ENCODE peak calls at places on chromosomes 5 and 9, in six cellular contexts. C is body of pancreas, Y is IMR-90, S is lower leg skin, N is heart left ventricle, R is tibial nerve. K is an unnamed sample.

GRCh38 chr5:84430863-84431663 is 46.4 kb upstream of the EDIL3 start:
- DNase-seq in N (no peak), C (no peak), R (no peak), Y (peak), S (no peak), K (no peak)

GRCh38 chr5:93395010-93395409 is 186.0 kb downstream of the NR2F1-AS1 start:
- DNase-seq in R (no peak), C (no peak), Y (no peak), S (no peak), N (no peak), K (no peak)

GRCh38 chr9:87324613-87325194 is 173.0 kb upstream of the DAPK1 start:
- DNase-seq in Y (peak), R (peak), S (no peak), C (peak), N (no peak), K (peak)

GRCh38 chr5:175022286-175022685 is 297.9 kb downstream of the MSX2 start:
- DNase-seq in N (no peak), Y (no peak), C (no peak), S (no peak), R (no peak), K (no peak)

GRCh38 chr5:158154226-158155005 is 295.5 kb upstream of the CLINT1 start:
- DNase-seq in R (peak), S (no peak), C (peak), Y (peak), N (peak), K (no peak)

GRCh38 chr5:54645888-54646284 is 128.3 kb downstream of the SNX18 start:
- DNase-seq in C (no peak), Y (no peak), R (no peak), S (no peak), N (no peak), K (no peak)

GRCh38 chr5:177421046-177421798 is 5.3 kb upstream of the GRK6 start:
- DNase-seq in N (no peak), R (no peak), C (no peak), S (no peak), Y (peak), K (no peak)

GRCh38 chr9:16316911-16317817 is 553.3 kb downstream of the BNC2 start:
- DNase-seq in N (no peak), S (peak), C (no peak), R (no peak), Y (no peak), K (no peak)

GRCh38 chr5:127602896-127603470 is 45.9 kb upstream of the CTXN3 start:
- DNase-seq in R (no peak), S (no peak), Y (no peak), N (no peak), C (no peak), K (no peak)

GRCh38 chr9:15361737-15362136 is 54.7 kb upstream of the TTC39B start:
- DNase-seq in N (no peak), C (no peak), Y (no peak), R (no peak), S (no peak), K (no peak)

GRCh38 chr5:60586307-60586901 is 113.6 kb downstream of the DEPDC1B start:
- DNase-seq in S (no peak), C (no peak), Y (peak), R (no peak), N (no peak), K (no peak)

GRCh38 chr9:133359420-133360175 is 3.2 kb downstream of the SURF2 start:
- DNase-seq in C (no peak), N (no peak), Y (no peak), S (no peak), R (no peak), K (peak)

GRCh38 chr9:79665926-79666325 is 94.2 kb downstream of the TLE4 start:
- DNase-seq in R (no peak), S (no peak), Y (no peak), N (no peak), C (no peak), K (no peak)

GRCh38 chr5:11494340-11494739 is 409.9 kb downstream of the CTNND2 start:
- DNase-seq in Y (no peak), S (no peak), C (no peak), R (no peak), N (no peak), K (no peak)

GRCh38 chr5:20610650-20611049 is 622.6 kb upstream of the CDH18 start:
- DNase-seq in Y (no peak), R (no peak), C (no peak), N (no peak), S (no peak), K (no peak)

GRCh38 chr9:86549920-86550319 is 195.7 kb upstream of the TUT7 start:
- DNase-seq in S (no peak), N (no peak), Y (no peak), C (no peak), R (no peak), K (no peak)

GRCh38 chr5:73948289-73948688 is 322.3 kb downstream of the ARHGEF28 start:
- DNase-seq in R (no peak), Y (no peak), N (no peak), C (no peak), S (no peak), K (no peak)

GRCh38 chr5:134437340-134438267 is 25.9 kb upstream of the CDKN2AIPNL start:
- DNase-seq in C (no peak), Y (peak), R (no peak), S (no peak), N (no peak), K (peak)

GRCh38 chr9:107447081-107447480 is 42.5 kb downstream of the KLF4 start:
- DNase-seq in Y (no peak), C (no peak), R (no peak), S (no peak), N (no peak), K (no peak)

GRCh38 chr5:126656397-126657007 is 55.8 kb downstream of the PHAX start:
- DNase-seq in S (no peak), R (no peak), N (no peak), Y (peak), C (no peak), K (peak)

GRCh38 chr9:95831810-95832209 is 43.7 kb upstream of the ERCC6L2 start:
- DNase-seq in C (no peak), Y (no peak), R (no peak), N (no peak), S (no peak), K (no peak)

GRCh38 chr5:107796797-107797196 is 126.1 kb upstream of the EFNA5 start:
- DNase-seq in Y (peak), N (no peak), R (no peak), C (no peak), S (no peak), K (no peak)

DNA sequence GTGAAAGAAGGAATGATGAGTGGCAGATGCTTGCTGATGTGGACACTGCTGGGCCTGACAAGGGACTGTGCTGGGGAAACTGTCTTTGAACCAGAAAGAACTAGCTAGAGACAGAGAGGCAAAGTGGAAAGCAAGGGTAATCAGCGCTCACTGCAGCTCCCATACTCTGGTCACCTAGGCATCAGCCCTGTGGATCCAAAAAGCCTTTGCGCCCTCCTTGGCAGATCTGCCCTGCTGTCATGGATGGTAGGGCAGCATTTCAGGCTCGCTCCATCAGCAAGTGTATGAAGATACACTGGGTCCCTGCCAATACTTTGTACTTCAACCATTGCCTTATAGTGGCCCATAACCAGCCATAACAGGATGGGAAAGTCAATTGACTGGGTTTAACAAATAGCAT is 6.6 kb upstream of the ALDH1B1 start:
- DNase-seq in Y (no peak), S (no peak), C (no peak), N (no peak), R (no peak), K (no peak)
- TF ChIP-seq POLR2A in Y (no peak), S (no peak), C (no peak), N (no peak), R (no peak), K (no peak)

DNA sequence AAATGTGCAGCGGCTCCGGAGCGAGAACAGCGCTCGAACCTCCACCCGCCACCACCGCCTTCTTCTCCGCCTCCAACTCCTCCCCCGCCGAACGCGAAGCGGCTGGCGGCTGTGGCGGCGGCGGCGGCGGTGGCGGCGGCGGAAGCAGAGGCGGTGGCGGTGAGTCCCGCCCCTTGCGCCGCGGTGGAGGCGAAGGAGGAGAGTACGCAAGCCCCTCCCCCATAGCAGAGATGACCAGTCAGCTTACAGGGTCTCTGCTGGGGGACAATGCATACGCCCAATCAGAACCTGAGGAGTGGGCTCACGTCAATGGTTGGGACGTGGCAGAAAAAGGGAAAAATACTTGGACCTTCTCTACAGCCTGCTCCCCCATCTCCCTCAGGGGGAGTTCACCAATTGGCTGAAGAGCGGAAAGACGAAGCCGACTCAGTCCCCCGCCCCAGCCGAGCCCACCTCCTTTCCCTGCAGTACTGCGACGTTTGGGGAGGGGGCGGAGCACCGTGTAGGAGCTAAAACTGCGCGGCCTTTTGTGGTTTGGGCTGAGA is at the start of gene PJA2:
- DNase-seq in R (peak), N (peak), Y (peak), C (peak), S (peak), K (peak)
- TF ChIP-seq POLR2A in R (peak), N (no peak), Y (no peak), C (peak), S (no peak), K (peak)

DNA sequence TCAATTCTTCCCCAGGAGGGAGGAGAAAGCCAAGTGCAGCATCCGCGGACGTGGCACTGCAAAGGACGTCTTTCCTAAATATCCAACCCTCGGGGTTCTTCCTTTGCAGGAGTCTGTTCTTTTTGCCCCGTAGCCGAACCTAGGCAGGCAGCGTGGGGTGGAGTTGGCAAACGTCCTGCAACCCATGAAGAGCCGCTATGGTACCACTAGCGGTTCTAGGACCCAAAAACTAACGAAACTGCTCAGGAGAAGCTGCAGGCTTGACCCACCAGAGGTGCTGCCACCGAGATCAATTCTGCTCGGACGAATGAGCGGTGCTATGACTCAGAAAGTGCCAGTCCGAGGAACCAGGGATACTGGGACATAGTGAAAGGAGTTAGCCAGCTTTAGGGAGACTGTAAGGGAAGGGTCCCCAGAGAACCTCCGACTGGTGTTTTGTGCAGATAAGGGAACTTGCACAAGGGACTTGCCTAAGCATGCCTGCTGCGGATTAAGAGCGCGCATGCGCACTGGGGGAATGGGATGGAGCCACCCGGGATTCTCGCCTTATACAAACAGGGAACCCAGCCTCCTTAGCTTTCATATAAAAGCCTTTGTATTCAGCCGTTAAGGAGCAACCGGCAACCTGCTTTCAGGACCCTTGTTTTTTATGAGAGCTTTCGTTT is 32.7 kb downstream of the ANXA2R start:
- DNase-seq in C (peak), Y (peak), N (peak), R (peak), S (peak), K (peak)
- TF ChIP-seq POLR2A in C (no peak), Y (peak), N (no peak), R (peak), S (no peak), K (peak)

GRCh38 chr9:2028888-2029287 is 13.7 kb downstream of the SMARCA2 start:
- DNase-seq in N (no peak), S (no peak), C (no peak), R (no peak), Y (no peak), K (no peak)
- TF ChIP-seq POLR2A in N (no peak), S (no peak), C (no peak), R (no peak), Y (no peak), K (no peak)

DNA sequence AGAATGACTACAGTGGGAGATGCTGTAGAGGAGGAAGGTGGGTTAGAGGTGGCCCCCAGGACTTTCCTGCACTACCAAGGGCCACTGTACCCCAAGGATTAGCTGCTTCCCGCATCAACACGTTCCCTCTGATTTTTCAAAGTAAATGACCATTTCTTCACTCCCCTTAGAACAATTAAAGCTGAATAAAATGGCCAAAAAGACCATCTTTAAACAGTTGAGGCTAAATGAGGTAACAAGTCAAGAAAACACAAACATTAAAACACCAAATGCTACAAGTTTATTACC is 740 bp upstream of the ERAP1 start:
- DNase-seq in Y (no peak), N (no peak), C (no peak), S (no peak), R (no peak), K (no peak)
- TF ChIP-seq POLR2A in Y (peak), N (no peak), C (no peak), S (no peak), R (peak), K (peak)

GRCh38 chr5:64315778-64316177 is 150.1 kb downstream of the RNF180 start:
- DNase-seq in S (no peak), Y (no peak), C (no peak), R (no peak), N (no peak), K (no peak)
- TF ChIP-seq POLR2A in S (no peak), Y (no peak), C (no peak), R (no peak), N (no peak), K (no peak)

GRCh38 chr5:164009628-164010027 is 504.2 kb downstream of the MAT2B start:
- DNase-seq in Y (no peak), C (no peak), S (no peak), R (no peak), N (no peak), K (no peak)

GRCh38 chr5:164013077-164013670 is 507.8 kb downstream of the MAT2B start:
- DNase-seq in R (peak), N (no peak), S (no peak), C (peak), Y (peak), K (peak)

GRCh38 chr5:164012376-164012775 is 507.0 kb downstream of the MAT2B start:
- DNase-seq in S (no peak), R (no peak), C (no peak), N (no peak), Y (peak), K (no peak)

GRCh38 chr5:164007062-164007461 is 501.6 kb downstream of the MAT2B start:
- DNase-seq in N (no peak), R (no peak), Y (no peak), S (no peak), C (no peak), K (no peak)

GRCh38 chr5:164010900-164011299 is 505.5 kb downstream of the MAT2B start:
- DNase-seq in Y (no peak), N (no peak), R (no peak), C (no peak), S (no peak), K (no peak)
- TF ChIP-seq POLR2A in Y (no peak), N (no peak), R (no peak), C (no peak), S (no peak), K (no peak)

GRCh38 chr5:172188893-172189692 is 1.1 kb upstream of the STK10 start:
- DNase-seq in Y (peak), N (no peak), S (peak), C (no peak), R (no peak), K (no peak)

GRCh38 chr5:172186114-172186695 is 1.8 kb downstream of the STK10 start:
- DNase-seq in R (no peak), N (no peak), Y (no peak), C (no peak), S (peak), K (no peak)

GRCh38 chr5:172189693-172190296 is 1.8 kb upstream of the STK10 start:
- DNase-seq in R (no peak), N (no peak), C (no peak), S (no peak), Y (no peak), K (no peak)

GRCh38 chr5:172187118-172188032 is 649 bp downstream of the STK10 start:
- DNase-seq in R (peak), S (peak), Y (peak), N (peak), C (peak), K (peak)

GRCh38 chr5:172188033-172188892 is at the start of gene STK10:
- DNase-seq in N (peak), C (peak), R (peak), S (peak), Y (peak), K (peak)
- TF ChIP-seq POLR2A in N (no peak), C (peak), R (peak), S (no peak), Y (peak), K (peak)

K was measured in erythroblast.